ENCODE peak calls at places on chromosome 10, in four cellular contexts. M is GM12865, K is H9, C is heart right ventricle. Z is an unnamed sample.

GRCh38 chr10:17850526-17850925 is 41.4 kb downstream of the MRC1 start:
- DNase-seq in M (no peak), K (no peak), C (no peak), Z (no peak)

GRCh38 chr10:97718659-97719142 is 5.2 kb downstream of the MARVELD1 start:
- DNase-seq in M (no peak), K (no peak), C (no peak), Z (peak; percentile 100)

GRCh38 chr10:15744217-15744865 is 24.6 kb upstream of the ITGA8 start:
- DNase-seq in M (peak; percentile 78), K (peak; percentile 67), C (peak; percentile 40), Z (peak; percentile 68)

GRCh38 chr10:67676208-67676825 is 19.7 kb downstream of the CTNNA3 start:
- DNase-seq in M (no peak), K (no peak), C (no peak), Z (no peak)

GRCh38 chr10:80544316-80544953 is 6.7 kb downstream of the SH2D4B start:
- DNase-seq in M (no peak), K (no peak), C (no peak), Z (no peak)

GRCh38 chr10:69682955-69683474 is 53.0 kb downstream of the FAM241B start:
- DNase-seq in M (no peak), K (no peak), C (no peak), Z (no peak)

GRCh38 chr10:50594012-50594411 is 29.7 kb downstream of the SGMS1 start:
- DNase-seq in M (no peak), K (no peak), C (no peak), Z (peak; percentile 35)

GRCh38 chr10:59456199-59456598 is 93.8 kb upstream of the FAM13C start:
- DNase-seq in M (no peak), K (no peak), C (no peak), Z (no peak)

GRCh38 chr10:72886596-72887522 is 6.7 kb upstream of the OIT3 start:
- DNase-seq in M (no peak), K (peak; percentile 69), C (peak; percentile 13), Z (no peak)

GRCh38 chr10:131080571-131080970 is 230.9 kb downstream of the TCERG1L start:
- DNase-seq in M (no peak), K (no peak), C (no peak), Z (no peak)

GRCh38 chr10:52900564-52900963 is 128.0 kb upstream of the MBL2 start:
- DNase-seq in M (peak; percentile 48), K (no peak), C (no peak), Z (no peak)

GRCh38 chr10:47287805-47288204 is 12.2 kb upstream of the GDF10 start:
- DNase-seq in M (no peak), K (no peak), C (no peak), Z (no peak)

DNA sequence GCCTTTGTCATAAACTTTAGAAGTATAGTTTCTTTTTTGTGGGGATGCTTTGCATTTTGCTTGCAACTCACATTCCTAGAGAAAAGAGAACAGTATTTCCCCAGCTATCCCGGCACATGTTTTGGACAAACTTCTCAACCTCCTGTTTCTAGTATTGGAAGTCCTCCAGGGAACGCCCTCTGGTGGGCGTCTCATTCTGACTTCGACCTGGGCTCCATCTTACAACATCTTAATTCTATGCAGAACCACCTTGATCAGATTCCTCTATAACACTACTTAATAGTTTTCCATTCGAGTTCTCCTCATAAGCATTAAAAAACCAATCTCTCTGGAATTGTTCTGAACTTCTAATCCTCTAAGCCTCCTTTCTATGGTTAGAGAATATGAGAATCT is 139.5 kb upstream of the FZD8 start:
- DNase-seq in M (peak; percentile 18), K (peak; percentile 57), C (no peak), Z (peak; percentile 30)
- TF ChIP-seq CTCF in M (peak; percentile 26), K (peak; percentile 73), C (peak; percentile 21), Z (no peak)

DNA sequence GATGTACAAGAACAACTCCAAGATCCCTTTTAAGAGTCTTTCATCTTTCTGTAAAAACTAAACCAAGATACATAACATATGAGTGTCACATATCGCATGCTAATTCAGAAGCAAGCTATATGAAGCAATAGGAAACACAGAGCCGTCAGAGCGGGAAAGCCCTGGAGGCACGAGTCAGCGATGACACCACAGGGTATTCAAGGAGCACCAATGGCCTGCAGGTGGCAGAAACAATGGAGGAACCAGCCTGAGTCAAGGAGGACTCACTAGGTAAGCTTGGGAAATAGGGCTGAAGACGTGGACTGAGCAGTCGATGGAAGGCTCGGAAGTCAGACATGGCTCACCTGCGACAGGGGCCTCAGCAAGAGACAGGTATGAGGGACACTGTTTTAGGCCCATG is 214.4 kb downstream of the FAM107B start:
- DNase-seq in M (peak; percentile 58), K (peak; percentile 75), C (no peak), Z (peak; percentile 93)
- TF ChIP-seq CTCF in M (no peak), K (peak; percentile 59), C (peak; percentile 10), Z (no peak)

GRCh38 chr10:43436291-43437140 is at the start of gene ZNF487:
- DNase-seq in M (peak; percentile 92), K (peak; percentile 95), C (peak; percentile 91), Z (peak; percentile 84)
- TF ChIP-seq CTCF in M (no peak), K (peak; percentile 20), C (peak; percentile 44), Z (no peak)

DNA sequence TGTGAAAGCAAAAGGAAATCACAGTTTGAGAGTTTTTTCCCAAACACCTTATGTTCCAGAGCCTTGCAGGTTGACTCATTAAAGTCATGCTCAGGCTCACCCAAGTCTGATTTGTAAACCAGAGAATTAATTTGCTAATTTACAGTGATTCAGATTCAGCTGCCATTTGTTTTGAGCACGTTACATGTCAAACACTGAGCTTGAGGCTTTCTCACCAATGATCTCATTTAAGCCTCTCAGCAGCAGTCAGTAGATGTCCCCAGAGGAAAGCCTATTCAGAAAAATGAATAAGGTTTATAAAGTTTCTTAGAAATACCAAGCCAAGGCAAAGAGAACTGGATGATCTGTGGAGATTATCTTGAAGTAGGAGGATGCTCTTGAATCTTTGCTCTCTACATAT is 420.4 kb downstream of the HTR7 start:
- DNase-seq in M (peak; percentile 9), K (no peak), C (no peak), Z (no peak)
- TF ChIP-seq CTCF in M (peak; percentile 4), K (no peak), C (no peak), Z (no peak)

GRCh38 chr10:117449636-117450035 is 74.4 kb upstream of the PDZD8 start:
- DNase-seq in M (no peak), K (no peak), C (no peak), Z (no peak)
- TF ChIP-seq CTCF in M (peak; percentile 5), K (peak; percentile 54), C (no peak), Z (no peak)

DNA sequence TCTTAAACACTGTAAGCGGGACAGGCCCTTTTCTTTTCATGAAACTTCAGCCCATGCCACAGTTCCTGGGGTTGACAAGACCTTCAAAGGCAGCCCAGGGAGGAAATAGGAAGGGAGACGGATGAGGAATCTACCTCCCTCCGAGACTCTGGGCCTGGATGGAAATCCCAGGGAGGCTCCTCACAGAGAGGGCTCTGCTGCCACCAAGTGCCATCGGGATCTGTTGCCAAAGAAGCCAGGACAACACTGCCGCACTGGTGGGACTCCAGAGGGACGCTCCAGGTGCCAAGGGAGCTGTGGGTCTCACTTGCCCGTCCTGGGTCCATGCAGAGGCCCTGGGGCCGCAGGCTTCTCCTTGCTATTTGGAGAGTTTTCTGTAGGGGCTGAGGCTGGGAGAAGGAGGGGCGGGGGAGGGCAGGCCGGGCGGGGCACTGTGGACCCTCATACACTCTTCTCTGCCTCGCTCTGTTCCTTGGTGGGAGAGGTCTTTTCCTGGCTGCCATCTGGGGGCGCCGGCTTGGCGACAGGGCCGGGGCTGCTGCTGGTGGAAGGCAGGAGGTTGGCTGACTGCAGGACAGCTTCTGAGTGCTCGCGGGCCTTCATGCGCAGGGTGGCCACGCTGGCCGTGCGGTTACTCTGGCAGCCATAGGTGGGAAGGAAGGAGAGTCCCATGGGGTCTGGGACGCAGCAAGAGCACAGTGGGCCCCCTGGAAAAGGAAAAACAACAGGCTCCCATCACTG is 30.0 kb downstream of the DRGX start:
- DNase-seq in M (no peak), K (no peak), C (peak; percentile 15), Z (no peak)
- TF ChIP-seq CTCF in M (no peak), K (no peak), C (peak; percentile 28), Z (no peak)

DNA sequence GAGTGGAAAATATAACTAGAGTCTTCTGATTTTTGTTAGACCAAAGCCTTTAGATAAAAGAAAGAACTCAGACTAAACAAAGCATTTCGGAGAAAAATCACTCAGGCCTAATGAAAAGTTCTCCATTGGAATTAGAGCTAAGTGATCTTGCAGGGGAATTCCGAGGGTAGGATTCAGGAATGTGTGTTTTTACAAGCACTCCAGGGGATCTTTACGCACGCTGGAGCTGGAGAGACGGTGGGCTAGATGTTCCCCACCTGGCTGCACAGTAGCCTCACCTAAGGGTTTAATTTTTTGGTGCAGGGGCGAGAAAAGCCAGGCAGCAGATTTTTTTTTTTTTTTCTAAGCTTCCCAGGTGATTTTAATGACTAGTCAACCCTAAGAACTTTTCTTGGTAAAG is 7.9 kb upstream of the PAPSS2 start:
- DNase-seq in M (no peak), K (peak; percentile 41), C (no peak), Z (no peak)
- TF ChIP-seq CTCF in M (no peak), K (no peak), C (no peak), Z (no peak)

GRCh38 chr10:124564881-124565280 is 103.3 kb downstream of the LHPP start:
- DNase-seq in M (no peak), K (no peak), C (no peak), Z (no peak)

GRCh38 chr10:124563320-124563719 is 101.7 kb downstream of the LHPP start:
- DNase-seq in M (no peak), K (no peak), C (no peak), Z (no peak)

GRCh38 chr10:124560377-124560776 is 98.8 kb downstream of the LHPP start:
- DNase-seq in M (no peak), K (no peak), C (peak; percentile 74), Z (peak; percentile 29)

GRCh38 chr10:124561206-124561605 is 99.6 kb downstream of the LHPP start:
- DNase-seq in M (no peak), K (no peak), C (no peak), Z (no peak)

GRCh38 chr10:124562425-124563060 is 100.9 kb downstream of the LHPP start:
- DNase-seq in M (no peak), K (no peak), C (no peak), Z (peak; percentile 59)
- TF ChIP-seq CTCF in M (no peak), K (no peak), C (no peak), Z (no peak)

Z was measured in MCF 10A.